ENCODE peak calls at places on chromosomes 12 and 14, in four cellular contexts. E, Z, X and W are unnamed samples.

GRCh38 chr12:7091660-7092228 is 501 bp downstream of the C1R start:
- DNase-seq in E (no peak), Z (peak; percentile 18), X (no peak), W (no peak)

GRCh38 chr12:88448337-88448944 is 131.8 kb downstream of the KITLG start:
- DNase-seq in E (no peak), Z (no peak), X (no peak), W (no peak)

GRCh38 chr12:57766464-57767311 is at the start of gene CYP27B1:
- DNase-seq in E (no peak), Z (no peak), X (peak; percentile 49), W (no peak)

GRCh38 chr12:49777800-49778748 is 36.7 kb downstream of the TMBIM6 start:
- DNase-seq in E (no peak), Z (no peak), X (peak; percentile 82), W (no peak)

GRCh38 chr14:64778114-64778754 is 74.0 kb downstream of the PLEKHG3 start:
- DNase-seq in E (no peak), Z (no peak), X (no peak), W (no peak)

GRCh38 chr12:81077686-81078441 is at the start of gene ACSS3:
- DNase-seq in E (no peak), Z (no peak), X (no peak), W (no peak)

GRCh38 chr12:6078378-6079083 is 45.9 kb downstream of the VWF start:
- DNase-seq in E (no peak), Z (no peak), X (no peak), W (no peak)

GRCh38 chr12:130582286-130582685 is 133.8 kb downstream of the RIMBP2 start:
- DNase-seq in E (no peak), Z (no peak), X (no peak), W (no peak)

GRCh38 chr14:64612021-64612380 is 62.2 kb downstream of the PPP1R36 start:
- DNase-seq in E (no peak), Z (no peak), X (no peak), W (no peak)

GRCh38 chr14:96135285-96135684 is 69.4 kb upstream of the BDKRB2 start:
- DNase-seq in E (no peak), Z (no peak), X (no peak), W (no peak)

GRCh38 chr12:103840399-103840880 is 594 bp downstream of the NT5DC3 start:
- DNase-seq in E (no peak), Z (peak; percentile 34), X (peak; percentile 40), W (no peak)

DNA sequence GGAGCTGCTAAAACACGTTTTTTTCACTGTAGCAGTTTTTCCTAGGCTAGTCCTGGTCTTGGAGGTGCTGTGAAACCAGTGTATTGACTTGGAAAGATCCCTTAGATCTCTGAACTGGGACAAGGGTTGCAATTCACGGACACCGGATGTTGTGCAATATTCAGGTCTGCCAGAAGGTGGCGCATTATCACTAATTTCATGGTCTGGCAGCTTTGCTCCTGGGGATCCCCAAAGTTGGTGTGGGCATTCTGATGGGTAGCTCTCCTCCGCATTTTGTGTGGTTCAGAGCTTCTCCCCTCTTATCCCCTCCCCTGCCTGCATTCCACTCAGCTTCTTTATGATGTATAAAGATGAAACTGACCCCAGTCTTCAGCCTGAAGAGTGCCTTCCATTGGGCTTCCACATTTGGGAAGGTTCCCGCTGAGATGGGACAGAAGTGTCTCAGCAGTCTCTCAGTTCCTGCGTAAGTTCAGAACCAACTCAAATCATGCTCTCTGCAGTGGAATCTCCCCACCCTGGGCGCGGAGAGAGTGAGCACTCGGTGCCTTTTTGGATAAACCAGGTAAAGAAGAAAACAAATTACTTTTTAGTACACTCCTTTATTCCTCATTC is 278.4 kb downstream of the NRXN3 start:
- DNase-seq in E (peak; percentile 45), Z (peak; percentile 10), X (peak; percentile 69), W (no peak)
- TF ChIP-seq SPI1 in E (no peak), Z (no peak), X (no peak), W (no peak)

GRCh38 chr14:68468437-68469207 is 324.2 kb downstream of the ZFP36L1 start:
- DNase-seq in E (no peak), Z (no peak), X (no peak), W (no peak)

GRCh38 chr14:68464716-68465115 is 328.2 kb downstream of the ZFP36L1 start:
- DNase-seq in E (no peak), Z (no peak), X (no peak), W (no peak)

GRCh38 chr14:68467425-68467824 is 325.4 kb downstream of the ZFP36L1 start:
- DNase-seq in E (no peak), Z (no peak), X (no peak), W (no peak)

GRCh38 chr14:68469208-68469713 is 323.6 kb downstream of the ZFP36L1 start:
- DNase-seq in E (no peak), Z (no peak), X (no peak), W (no peak)

DNA sequence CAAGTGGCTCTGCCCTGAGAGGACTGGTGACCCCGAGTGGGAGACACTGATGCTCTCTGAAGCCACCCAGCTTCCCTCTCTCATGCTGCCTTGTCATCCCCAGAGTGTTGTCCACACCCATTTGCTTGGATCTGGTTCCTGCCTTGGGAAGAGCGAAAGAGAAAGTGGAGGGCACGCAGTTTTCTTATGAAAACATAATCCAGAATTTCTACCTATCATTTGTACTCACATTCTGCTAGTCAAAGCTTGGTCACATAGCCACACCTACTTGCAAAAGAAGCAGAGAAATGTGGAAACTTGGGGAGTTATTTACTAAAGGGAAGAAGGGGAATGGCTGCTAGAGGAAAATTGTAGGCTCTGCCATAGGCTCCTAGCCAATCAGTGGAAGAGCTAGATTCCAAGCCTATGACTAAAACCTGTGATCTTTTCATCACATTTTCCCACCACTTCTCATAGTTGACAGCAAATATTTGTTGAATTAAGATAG is 326.3 kb downstream of the ZFP36L1 start:
- DNase-seq in E (no peak), Z (no peak), X (no peak), W (no peak)
- TF ChIP-seq SPI1 in E (no peak), Z (no peak), X (no peak), W (no peak)

DNA sequence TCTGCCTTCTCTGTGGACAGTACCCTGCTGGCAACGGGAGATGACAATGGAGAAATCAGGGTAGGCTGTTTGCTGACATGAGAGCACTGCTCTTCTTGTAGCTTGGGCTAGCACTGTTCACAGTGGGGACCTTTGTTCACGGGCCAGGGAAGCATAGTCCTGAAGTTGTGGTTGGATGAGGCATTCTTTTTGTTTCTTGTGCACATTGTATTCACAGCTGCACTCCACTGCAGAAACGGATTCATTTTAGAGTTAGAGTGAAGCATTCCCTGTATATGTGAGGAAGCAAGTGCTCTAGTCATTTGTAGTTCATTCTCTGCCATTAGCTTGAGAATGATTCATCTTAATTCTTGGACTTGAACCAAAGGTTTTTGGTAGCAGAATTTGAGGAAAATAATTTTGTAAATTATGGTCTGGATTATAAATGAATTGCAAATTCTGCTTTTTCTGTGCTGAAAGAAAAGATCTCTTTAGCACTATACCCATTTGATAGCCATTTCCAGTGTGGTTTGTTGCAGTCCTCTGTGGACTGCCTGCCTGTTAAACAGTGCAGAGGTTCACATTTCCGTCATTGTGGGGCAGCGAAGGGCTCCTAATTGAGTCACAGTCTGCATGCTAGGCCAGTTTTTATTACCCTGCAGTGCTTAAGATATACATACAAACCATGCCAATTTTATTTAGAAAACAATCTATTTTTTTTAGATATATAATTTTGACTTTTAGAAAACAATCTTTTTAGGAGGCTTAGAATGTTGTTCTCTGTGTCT is 80.6 kb downstream of the APAF1 start:
- DNase-seq in E (no peak), Z (peak; percentile 23), X (peak; percentile 20), W (peak; percentile 30)
- TF ChIP-seq SPI1 in E (no peak), Z (no peak), X (no peak), W (no peak)

DNA sequence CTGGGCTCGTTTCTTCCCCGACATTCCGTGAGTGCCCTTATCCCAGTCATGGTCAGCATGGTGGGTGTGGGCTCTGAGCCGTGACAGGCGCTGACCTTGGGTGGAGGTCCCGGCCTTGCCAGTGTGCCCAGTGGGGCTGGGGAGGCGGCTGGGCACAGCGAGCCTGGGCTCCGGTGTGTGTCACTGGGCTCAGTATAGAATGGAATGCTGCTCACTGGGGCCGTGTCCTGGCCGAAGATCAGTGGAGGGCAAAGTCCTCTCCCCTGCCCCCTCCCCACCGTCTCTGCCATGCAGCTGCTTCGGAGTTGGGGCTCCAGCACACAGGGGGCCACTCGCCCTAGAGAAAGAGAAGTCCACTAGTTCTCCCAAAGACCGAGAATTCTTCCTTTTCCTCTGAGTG is 164.4 kb downstream of the TSPAN9 start:
- DNase-seq in E (no peak), Z (no peak), X (no peak), W (no peak)
- TF ChIP-seq SPI1 in E (no peak), Z (no peak), X (no peak), W (no peak)

DNA sequence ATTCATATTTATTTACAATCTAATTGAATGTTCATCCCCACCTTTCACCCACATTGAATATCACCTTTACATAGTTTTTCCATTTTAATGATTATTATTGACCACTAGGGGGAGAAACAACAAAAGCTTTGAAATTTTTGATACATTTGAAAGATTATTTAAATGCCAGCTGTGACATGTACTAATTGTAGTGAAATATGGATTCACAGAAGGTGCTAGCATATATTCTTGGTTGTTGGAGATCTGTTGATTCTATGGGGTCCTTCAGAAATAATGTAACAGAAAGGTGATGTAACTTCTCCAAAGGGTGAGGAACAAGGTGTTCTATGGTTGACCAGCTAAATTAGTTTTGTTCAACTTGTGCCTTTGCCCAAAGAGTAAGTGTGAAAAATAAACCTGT is 22.4 kb upstream of the GPR33 start:
- DNase-seq in E (no peak), Z (no peak), X (peak; percentile 21), W (no peak)
- TF ChIP-seq SPI1 in E (no peak), Z (no peak), X (no peak), W (no peak)

GRCh38 chr14:79514700-79515099 is 696.6 kb downstream of the DIO2 start:
- DNase-seq in E (no peak), Z (no peak), X (no peak), W (no peak)

GRCh38 chr14:79515158-79515557 is 696.1 kb downstream of the DIO2 start:
- DNase-seq in E (no peak), Z (no peak), X (no peak), W (no peak)

GRCh38 chr14:79513446-79513845 is 697.9 kb downstream of the DIO2 start:
- DNase-seq in E (no peak), Z (no peak), X (no peak), W (no peak)

GRCh38 chr14:79511146-79511545 is 700.2 kb downstream of the DIO2 start:
- DNase-seq in E (no peak), Z (no peak), X (no peak), W (no peak)

GRCh38 chr14:79510659-79511058 is 700.6 kb downstream of the DIO2 start:
- DNase-seq in E (no peak), Z (no peak), X (no peak), W (no peak)
- TF ChIP-seq SPI1 in E (no peak), Z (no peak), X (no peak), W (no peak)

GRCh38 chr12:52147367-52147972 is 44.3 kb downstream of the KRT80 start:
- DNase-seq in E (no peak), Z (no peak), X (peak; percentile 77), W (no peak)
- TF ChIP-seq SPI1 in E (no peak), Z (no peak), X (no peak), W (no peak)

GRCh38 chr12:24754690-24755638 is 193.9 kb downstream of the BCAT1 start:
- DNase-seq in E (no peak), Z (no peak), X (no peak), W (no peak)
- TF ChIP-seq SPI1 in E (no peak), Z (no peak), X (no peak), W (no peak)

DNA sequence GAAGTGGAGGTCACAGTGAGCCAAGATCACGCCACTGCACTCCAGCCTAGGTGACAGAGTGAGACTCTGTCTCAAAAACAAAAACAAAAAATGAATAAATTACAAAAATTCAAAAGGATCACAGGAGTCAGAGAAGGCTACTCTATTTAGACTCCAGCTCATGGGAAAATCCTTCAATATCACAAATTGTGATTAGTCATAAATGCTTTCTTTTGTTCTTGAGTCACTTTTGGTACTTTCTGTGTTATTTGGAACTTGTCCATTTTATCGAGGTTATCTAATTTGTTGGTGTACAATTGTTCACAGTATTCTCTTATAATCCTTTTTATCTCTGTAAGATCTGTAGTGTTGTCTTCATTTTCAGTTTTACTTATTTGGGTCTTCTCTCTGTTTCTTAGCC is 18.9 kb downstream of the ALDH2 start:
- DNase-seq in E (no peak), Z (no peak), X (no peak), W (no peak)
- TF ChIP-seq SPI1 in E (no peak), Z (no peak), X (no peak), W (no peak)